ENCODE peak calls at places on chromosomes 12 and 14, in five cellular contexts. D is stimulated activated CD8-positive, alpha-beta memory T cell treated with anti-CD3 and anti-CD28 coated beads, Interleukin-4, amount 100 ng/mL, for 1 hour; S is kidney epithelial cell; K is Caki2; I is NCI-H2081. P is an unnamed sample.

GRCh38 chr14:102050625-102051024 is 36.2 kb downstream of the HSP90AA1 start:
- DNase-seq in I (no peak), K (no peak), D (no peak), S (no peak), P (no peak)

GRCh38 chr14:69346710-69347109 is 51.4 kb downstream of the ERH start:
- DNase-seq in K (no peak), D (no peak), S (no peak), I (no peak), P (no peak)

GRCh38 chr14:96484391-96484790 is 17.8 kb upstream of the PAPOLA start:
- DNase-seq in I (no peak), D (no peak), S (no peak), K (no peak), P (no peak)

GRCh38 chr12:80776706-80777105 is 60.0 kb downstream of the MYF5 start:
- DNase-seq in I (no peak), S (no peak), K (no peak), D (no peak), P (no peak)

GRCh38 chr12:62817556-62818271 is 117.2 kb downstream of the PPM1H start:
- DNase-seq in K (no peak), S (no peak), I (no peak), D (no peak), P (no peak)

GRCh38 chr14:25048170-25049126 is 1.5 kb downstream of the STXBP6 start:
- DNase-seq in S (no peak), I (no peak), K (no peak), D (no peak), P (no peak)

GRCh38 chr12:102093319-102093718 is 26.6 kb downstream of the NUP37 start:
- DNase-seq in I (no peak), S (no peak), K (no peak), D (no peak), P (no peak)

GRCh38 chr12:52600941-52601481 is at the start of gene KRT72:
- DNase-seq in I (no peak), S (no peak), K (no peak), D (no peak), P (no peak)

GRCh38 chr14:34713681-34714319 is 593 bp downstream of the CFL2 start:
- DNase-seq in I (peak; percentile 11), D (peak; percentile 0), S (peak; percentile 59), K (peak; percentile 54), P (peak; percentile 5)

GRCh38 chr14:100618763-100619320 is 31.6 kb upstream of the BEGAIN start:
- DNase-seq in S (no peak), D (no peak), I (no peak), K (no peak), P (no peak)

GRCh38 chr14:51293149-51293925 is 53.3 kb downstream of the TMX1 start:
- DNase-seq in S (no peak), K (no peak), D (no peak), I (no peak), P (no peak)

GRCh38 chr12:18224745-18225144 is 36.6 kb upstream of the PIK3C2G start:
- DNase-seq in S (peak; percentile 9), I (peak; percentile 16), K (peak; percentile 42), D (no peak), P (peak; percentile 44)

GRCh38 chr14:34569750-34570149 is 30.2 kb upstream of the EAPP start:
- DNase-seq in K (no peak), I (no peak), D (no peak), S (no peak), P (no peak)

GRCh38 chr14:23538785-23539184 is 12.8 kb downstream of the ZFHX2 start:
- DNase-seq in S (no peak), K (no peak), I (no peak), D (no peak), P (no peak)

GRCh38 chr14:22268875-22269274 is 320.1 kb downstream of the DAD1 start:
- DNase-seq in K (peak; percentile 65), S (peak; percentile 71), D (no peak), I (no peak), P (no peak)

GRCh38 chr14:89327771-89328212 is 89.2 kb downstream of the FOXN3 start:
- DNase-seq in S (no peak), I (no peak), D (no peak), K (no peak), P (no peak)

GRCh38 chr14:104885031-104885972 is 20.2 kb downstream of the CEP170B start:
- DNase-seq in D (no peak), K (no peak), S (no peak), I (no peak), P (no peak)

GRCh38 chr14:92940543-92940942 is 17.6 kb downstream of the CHGA start:
- DNase-seq in D (no peak), K (no peak), S (no peak), I (no peak), P (no peak)

GRCh38 chr14:52690983-52691760 is 4.2 kb downstream of the ERO1A start:
- DNase-seq in D (no peak), K (no peak), I (no peak), S (no peak), P (no peak)

GRCh38 chr12:7101047-7101693 is 7.8 kb downstream of the C1RL start:
- DNase-seq in S (no peak), K (no peak), I (no peak), D (no peak), P (no peak)

GRCh38 chr12:113867258-113867657 is 98.9 kb downstream of the RBM19 start:
- DNase-seq in K (no peak), D (no peak), S (no peak), I (no peak), P (no peak)

GRCh38 chr14:72549848-72550247 is 344.1 kb downstream of the DPF3 start:
- DNase-seq in D (no peak), K (no peak), I (no peak), S (no peak), P (no peak)

GRCh38 chr12:38886064-38886463 is 19.3 kb downstream of the CPNE8 start:
- DNase-seq in I (no peak), K (peak; percentile 57), D (no peak), S (peak; percentile 10), P (no peak)

GRCh38 chr12:7345232-7345631 is 41.4 kb downstream of the ACSM4 start:
- DNase-seq in S (no peak), K (no peak), I (no peak), D (no peak), P (no peak)

P was measured in NCI-H1105.